ENCODE peak calls at places on chromosomes 11 and 22, in nine cellular contexts. One of them, this sample, is unnamed.
A peak's percentile ranks its signal among the peaks of the same experiment; 100 is the strongest.

GRCh38 chr11:122784325-122785155 is 53.8 kb upstream of the CRTAM start:
- DNase-seq in MCF 10A: peak; percentile 86
- DNase-seq in Calu3: no peak
- DNase-seq in fibroblast of mammary gland: peak; percentile 99
- DNase-seq in dorsolateral prefrontal cortex: no peak
- DNase-seq in CD4-positive, alpha-beta T cell: no peak
- DNase-seq in endodermal cell: no peak
- DNase-seq in GM20000: no peak
- DNase-seq in mammary epithelial cell: peak; percentile 92
- DNase-seq in this sample: no peak

GRCh38 chr11:1514349-1515061 is 27.9 kb upstream of the MOB2 start:
- DNase-seq in MCF 10A: no peak
- DNase-seq in Calu3: no peak
- DNase-seq in fibroblast of mammary gland: no peak
- DNase-seq in dorsolateral prefrontal cortex: peak; percentile 87
- DNase-seq in CD4-positive, alpha-beta T cell: no peak
- DNase-seq in endodermal cell: no peak
- DNase-seq in GM20000: no peak
- DNase-seq in mammary epithelial cell: no peak
- DNase-seq in this sample: no peak

GRCh38 chr22:38172489-38173155 is 9.0 kb downstream of the PLA2G6 start:
- DNase-seq in MCF 10A: peak; percentile 83
- DNase-seq in Calu3: peak; percentile 89
- DNase-seq in fibroblast of mammary gland: no peak
- DNase-seq in dorsolateral prefrontal cortex: peak; percentile 71
- DNase-seq in CD4-positive, alpha-beta T cell: no peak
- DNase-seq in endodermal cell: no peak
- DNase-seq in GM20000: no peak
- DNase-seq in mammary epithelial cell: peak; percentile 80
- DNase-seq in this sample: no peak

GRCh38 chr11:6404341-6405038 is 14.2 kb downstream of the SMPD1 start:
- DNase-seq in MCF 10A: no peak
- DNase-seq in Calu3: no peak
- DNase-seq in fibroblast of mammary gland: peak; percentile 25
- DNase-seq in dorsolateral prefrontal cortex: peak; percentile 73
- DNase-seq in CD4-positive, alpha-beta T cell: no peak
- DNase-seq in endodermal cell: no peak
- DNase-seq in GM20000: peak; percentile 12
- DNase-seq in mammary epithelial cell: no peak
- DNase-seq in this sample: no peak

GRCh38 chr11:123386746-123387510 is 43.1 kb upstream of the GRAMD1B start:
- DNase-seq in MCF 10A: no peak
- DNase-seq in Calu3: no peak
- DNase-seq in fibroblast of mammary gland: no peak
- DNase-seq in dorsolateral prefrontal cortex: no peak
- DNase-seq in CD4-positive, alpha-beta T cell: no peak
- DNase-seq in endodermal cell: no peak
- DNase-seq in GM20000: no peak
- DNase-seq in mammary epithelial cell: peak; percentile 21
- DNase-seq in this sample: no peak

GRCh38 chr11:134880788-134881187 is 468.7 kb upstream of the B3GAT1 start:
- DNase-seq in MCF 10A: no peak
- DNase-seq in Calu3: no peak
- DNase-seq in fibroblast of mammary gland: no peak
- DNase-seq in dorsolateral prefrontal cortex: no peak
- DNase-seq in CD4-positive, alpha-beta T cell: no peak
- DNase-seq in endodermal cell: no peak
- DNase-seq in GM20000: no peak
- DNase-seq in mammary epithelial cell: no peak
- DNase-seq in this sample: no peak

GRCh38 chr11:73143126-73143838 is 1.2 kb upstream of the FCHSD2 start:
- DNase-seq in MCF 10A: no peak
- DNase-seq in Calu3: no peak
- DNase-seq in fibroblast of mammary gland: no peak
- DNase-seq in dorsolateral prefrontal cortex: no peak
- DNase-seq in CD4-positive, alpha-beta T cell: no peak
- DNase-seq in endodermal cell: no peak
- DNase-seq in GM20000: peak; percentile 30
- DNase-seq in mammary epithelial cell: no peak
- DNase-seq in this sample: peak; percentile 31

GRCh38 chr22:31995807-31996206 is 47.3 kb upstream of the SLC5A1 start:
- DNase-seq in MCF 10A: no peak
- DNase-seq in Calu3: no peak
- DNase-seq in fibroblast of mammary gland: no peak
- DNase-seq in dorsolateral prefrontal cortex: no peak
- DNase-seq in CD4-positive, alpha-beta T cell: no peak
- DNase-seq in endodermal cell: no peak
- DNase-seq in GM20000: no peak
- DNase-seq in mammary epithelial cell: peak; percentile 31
- DNase-seq in this sample: no peak

GRCh38 chr11:88158081-88158480 is 17.2 kb downstream of the RAB38 start:
- DNase-seq in MCF 10A: no peak
- DNase-seq in Calu3: no peak
- DNase-seq in fibroblast of mammary gland: no peak
- DNase-seq in dorsolateral prefrontal cortex: no peak
- DNase-seq in CD4-positive, alpha-beta T cell: no peak
- DNase-seq in endodermal cell: no peak
- DNase-seq in GM20000: no peak
- DNase-seq in mammary epithelial cell: no peak
- DNase-seq in this sample: no peak

GRCh38 chr11:779120-779954 is 2.0 kb upstream of the GATD1 start:
- DNase-seq in MCF 10A: no peak
- DNase-seq in Calu3: no peak
- DNase-seq in fibroblast of mammary gland: no peak
- DNase-seq in dorsolateral prefrontal cortex: no peak
- DNase-seq in CD4-positive, alpha-beta T cell: no peak
- DNase-seq in endodermal cell: peak; percentile 45
- DNase-seq in GM20000: no peak
- DNase-seq in mammary epithelial cell: no peak
- DNase-seq in this sample: no peak

GRCh38 chr22:29343313-29343805 is 27.9 kb upstream of the RASL10A start:
- DNase-seq in MCF 10A: peak; percentile 28
- DNase-seq in Calu3: no peak
- DNase-seq in fibroblast of mammary gland: peak; percentile 41
- DNase-seq in dorsolateral prefrontal cortex: peak; percentile 83
- DNase-seq in CD4-positive, alpha-beta T cell: no peak
- DNase-seq in endodermal cell: no peak
- DNase-seq in GM20000: no peak
- DNase-seq in mammary epithelial cell: no peak
- DNase-seq in this sample: no peak

GRCh38 chr22:18975434-18976196 is 39.5 kb upstream of the PRODH start:
- DNase-seq in MCF 10A: no peak
- DNase-seq in Calu3: no peak
- DNase-seq in fibroblast of mammary gland: no peak
- DNase-seq in dorsolateral prefrontal cortex: no peak
- DNase-seq in CD4-positive, alpha-beta T cell: no peak
- DNase-seq in endodermal cell: no peak
- DNase-seq in GM20000: no peak
- DNase-seq in mammary epithelial cell: no peak
- DNase-seq in this sample: no peak

GRCh38 chr11:110125632-110126031 is 32.4 kb downstream of the ZC3H12C start:
- DNase-seq in MCF 10A: peak; percentile 36
- DNase-seq in Calu3: no peak
- DNase-seq in fibroblast of mammary gland: peak; percentile 96
- DNase-seq in dorsolateral prefrontal cortex: no peak
- DNase-seq in CD4-positive, alpha-beta T cell: no peak
- DNase-seq in endodermal cell: no peak
- DNase-seq in GM20000: no peak
- DNase-seq in mammary epithelial cell: peak; percentile 34
- DNase-seq in this sample: no peak

GRCh38 chr11:74288161-74288560 is 23.3 kb downstream of the P4HA3 start:
- DNase-seq in MCF 10A: peak; percentile 86
- DNase-seq in Calu3: peak; percentile 7
- DNase-seq in fibroblast of mammary gland: peak; percentile 99
- DNase-seq in dorsolateral prefrontal cortex: no peak
- DNase-seq in CD4-positive, alpha-beta T cell: no peak
- DNase-seq in endodermal cell: no peak
- DNase-seq in GM20000: no peak
- DNase-seq in mammary epithelial cell: peak; percentile 93
- DNase-seq in this sample: no peak

GRCh38 chr11:134223066-134223465 is 701 bp downstream of the NCAPD3 start:
- DNase-seq in MCF 10A: peak; percentile 14
- DNase-seq in Calu3: no peak
- DNase-seq in fibroblast of mammary gland: no peak
- DNase-seq in dorsolateral prefrontal cortex: no peak
- DNase-seq in CD4-positive, alpha-beta T cell: no peak
- DNase-seq in endodermal cell: no peak
- DNase-seq in GM20000: no peak
- DNase-seq in mammary epithelial cell: no peak
- DNase-seq in this sample: no peak

GRCh38 chr22:19289475-19290161 is 1.9 kb downstream of the CLTCL1 start:
- DNase-seq in MCF 10A: no peak
- DNase-seq in Calu3: no peak
- DNase-seq in fibroblast of mammary gland: peak; percentile 69
- DNase-seq in dorsolateral prefrontal cortex: no peak
- DNase-seq in CD4-positive, alpha-beta T cell: no peak
- DNase-seq in endodermal cell: no peak
- DNase-seq in GM20000: no peak
- DNase-seq in mammary epithelial cell: peak; percentile 67
- DNase-seq in this sample: no peak

GRCh38 chr11:72326151-72326842 is 82.3 kb upstream of the PHOX2A start:
- DNase-seq in MCF 10A: peak; percentile 11
- DNase-seq in Calu3: no peak
- DNase-seq in fibroblast of mammary gland: peak; percentile 76
- DNase-seq in dorsolateral prefrontal cortex: no peak
- DNase-seq in CD4-positive, alpha-beta T cell: no peak
- DNase-seq in endodermal cell: no peak
- DNase-seq in GM20000: no peak
- DNase-seq in mammary epithelial cell: peak; percentile 32
- DNase-seq in this sample: no peak

GRCh38 chr11:46290598-46291309 is 13.3 kb downstream of the CREB3L1 start:
- DNase-seq in MCF 10A: peak; percentile 91
- DNase-seq in Calu3: peak; percentile 58
- DNase-seq in fibroblast of mammary gland: peak; percentile 98
- DNase-seq in dorsolateral prefrontal cortex: no peak
- DNase-seq in CD4-positive, alpha-beta T cell: no peak
- DNase-seq in endodermal cell: peak; percentile 94
- DNase-seq in GM20000: no peak
- DNase-seq in mammary epithelial cell: no peak
- DNase-seq in this sample: no peak

GRCh38 chr11:36296925-36297604 is 977 bp downstream of the PRR5L start:
- DNase-seq in MCF 10A: peak; percentile 95
- DNase-seq in Calu3: no peak
- DNase-seq in fibroblast of mammary gland: peak; percentile 90
- DNase-seq in dorsolateral prefrontal cortex: no peak
- DNase-seq in CD4-positive, alpha-beta T cell: no peak
- DNase-seq in endodermal cell: no peak
- DNase-seq in GM20000: no peak
- DNase-seq in mammary epithelial cell: no peak
- DNase-seq in this sample: no peak

DNA sequence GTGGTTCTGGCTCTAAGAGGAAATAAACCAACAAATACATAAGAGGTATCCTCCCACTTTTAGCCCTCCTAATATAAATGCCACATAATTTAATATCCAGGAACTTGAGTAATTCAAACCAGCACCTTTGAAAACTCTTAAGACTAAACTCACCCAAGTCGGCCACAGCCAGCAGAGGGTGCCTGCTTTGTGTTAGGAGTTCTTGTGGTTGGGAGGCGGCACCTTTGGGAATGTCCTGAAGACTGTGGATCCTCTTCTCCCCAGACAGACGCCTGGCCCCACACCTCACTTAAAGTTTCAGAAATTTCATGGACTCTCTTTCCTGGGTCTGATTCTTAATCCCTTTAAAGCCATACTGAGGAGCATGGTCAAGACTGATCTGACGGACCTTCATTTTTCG is 169.0 kb downstream of the TBC1D22A start:
- DNase-seq in MCF 10A: peak; percentile 58
- DNase-seq in Calu3: no peak
- DNase-seq in fibroblast of mammary gland: peak; percentile 30
- DNase-seq in dorsolateral prefrontal cortex: no peak
- DNase-seq in CD4-positive, alpha-beta T cell: no peak
- DNase-seq in endodermal cell: peak; percentile 67
- DNase-seq in GM20000: no peak
- DNase-seq in mammary epithelial cell: peak; percentile 52
- DNase-seq in this sample: no peak
- TF ChIP-seq CTCF in MCF 10A: peak; percentile 7
- TF ChIP-seq CTCF in Calu3: no peak
- TF ChIP-seq CTCF in fibroblast of mammary gland: peak; percentile 16
- TF ChIP-seq CTCF in dorsolateral prefrontal cortex: no peak
- TF ChIP-seq CTCF in CD4-positive, alpha-beta T cell: no peak
- TF ChIP-seq CTCF in endodermal cell: peak; percentile 57
- TF ChIP-seq CTCF in GM20000: no peak
- TF ChIP-seq CTCF in mammary epithelial cell: peak; percentile 29
- TF ChIP-seq CTCF in this sample: no peak

DNA sequence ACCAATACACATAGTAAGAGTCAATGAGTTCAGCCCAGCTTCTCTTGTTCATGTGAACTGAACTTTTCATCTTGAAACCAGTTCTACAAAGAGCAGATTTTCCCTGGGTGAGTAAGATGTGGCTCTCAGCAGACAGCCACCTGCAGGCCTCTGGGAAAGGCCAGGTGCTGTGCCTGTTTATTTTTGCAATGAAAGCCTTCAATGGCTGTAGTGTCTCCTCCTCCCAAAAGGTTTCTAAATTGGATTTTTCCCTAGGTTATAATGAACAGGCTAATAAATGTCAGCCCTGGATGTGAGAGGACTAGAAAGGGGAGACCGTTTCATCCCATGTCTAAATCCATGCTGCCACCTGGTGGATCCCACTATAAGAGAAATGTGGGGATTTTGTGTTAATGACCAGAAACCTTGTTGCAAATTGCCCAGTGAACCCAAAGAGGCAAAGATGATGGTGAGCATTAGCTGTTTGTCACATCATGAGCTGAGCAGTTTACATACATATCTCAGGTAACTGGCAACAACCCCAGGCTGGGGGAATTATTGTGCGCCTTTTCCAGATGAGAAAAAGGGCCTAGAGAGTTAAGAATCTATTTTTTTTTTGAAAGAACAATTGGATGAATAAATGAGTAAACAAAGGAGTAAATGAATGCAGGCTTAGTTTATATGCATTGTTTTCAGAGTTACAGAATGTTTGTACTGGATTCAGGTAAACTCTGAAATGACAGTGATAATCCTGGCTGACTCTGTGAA is 12.7 kb downstream of the C11orf91 start:
- DNase-seq in MCF 10A: peak; percentile 77
- DNase-seq in Calu3: peak; percentile 75
- DNase-seq in fibroblast of mammary gland: peak; percentile 81
- DNase-seq in dorsolateral prefrontal cortex: no peak
- DNase-seq in CD4-positive, alpha-beta T cell: no peak
- DNase-seq in endodermal cell: peak; percentile 84
- DNase-seq in GM20000: peak; percentile 54
- DNase-seq in mammary epithelial cell: peak; percentile 88
- DNase-seq in this sample: peak; percentile 60
- TF ChIP-seq CTCF in MCF 10A: peak; percentile 70
- TF ChIP-seq CTCF in Calu3: peak; percentile 49
- TF ChIP-seq CTCF in fibroblast of mammary gland: peak; percentile 90
- TF ChIP-seq CTCF in dorsolateral prefrontal cortex: peak; percentile 77
- TF ChIP-seq CTCF in CD4-positive, alpha-beta T cell: no peak
- TF ChIP-seq CTCF in endodermal cell: peak; percentile 92
- TF ChIP-seq CTCF in GM20000: peak; percentile 28
- TF ChIP-seq CTCF in mammary epithelial cell: peak; percentile 75
- TF ChIP-seq CTCF in this sample: peak; percentile 31

GRCh38 chr22:45344339-45344738 is 34.6 kb downstream of the FAM118A start:
- DNase-seq in MCF 10A: no peak
- DNase-seq in Calu3: no peak
- DNase-seq in fibroblast of mammary gland: peak; percentile 33
- DNase-seq in dorsolateral prefrontal cortex: no peak
- DNase-seq in CD4-positive, alpha-beta T cell: no peak
- DNase-seq in endodermal cell: peak; percentile 52
- DNase-seq in GM20000: no peak
- DNase-seq in mammary epithelial cell: no peak
- DNase-seq in this sample: no peak
- TF ChIP-seq CTCF in MCF 10A: no peak
- TF ChIP-seq CTCF in Calu3: no peak
- TF ChIP-seq CTCF in fibroblast of mammary gland: peak; percentile 14
- TF ChIP-seq CTCF in dorsolateral prefrontal cortex: no peak
- TF ChIP-seq CTCF in CD4-positive, alpha-beta T cell: no peak
- TF ChIP-seq CTCF in endodermal cell: peak; percentile 46
- TF ChIP-seq CTCF in GM20000: no peak
- TF ChIP-seq CTCF in mammary epithelial cell: no peak
- TF ChIP-seq CTCF in this sample: no peak

GRCh38 chr11:17722000-17722643 is 2.8 kb downstream of the MYOD1 start:
- DNase-seq in MCF 10A: peak; percentile 27
- DNase-seq in Calu3: peak; percentile 53
- DNase-seq in fibroblast of mammary gland: peak; percentile 31
- DNase-seq in dorsolateral prefrontal cortex: no peak
- DNase-seq in CD4-positive, alpha-beta T cell: no peak
- DNase-seq in endodermal cell: peak; percentile 86
- DNase-seq in GM20000: no peak
- DNase-seq in mammary epithelial cell: no peak
- DNase-seq in this sample: no peak
- TF ChIP-seq CTCF in MCF 10A: no peak
- TF ChIP-seq CTCF in Calu3: no peak
- TF ChIP-seq CTCF in fibroblast of mammary gland: peak; percentile 57
- TF ChIP-seq CTCF in dorsolateral prefrontal cortex: peak; percentile 41
- TF ChIP-seq CTCF in CD4-positive, alpha-beta T cell: no peak
- TF ChIP-seq CTCF in endodermal cell: peak; percentile 75
- TF ChIP-seq CTCF in GM20000: no peak
- TF ChIP-seq CTCF in mammary epithelial cell: peak; percentile 47
- TF ChIP-seq CTCF in this sample: no peak